ENCODE peak calls at places on chromosomes 7 and 10, in five cellular contexts. One of them, this sample, is unnamed.
A peak's percentile ranks its signal among the peaks of the same experiment; 100 is the strongest.

GRCh38 chr10:102154466-102155116 is 2.4 kb downstream of the NOLC1 start:
- ATAC-seq in DND-41: no peak
- ATAC-seq in gastrocnemius medialis: no peak
- ATAC-seq in left cardiac atrium: no peak
- ATAC-seq in heart left ventricle: no peak
- ATAC-seq in this sample: no peak

GRCh38 chr7:95501261-95501816 is 15.6 kb downstream of the ASB4 start:
- ATAC-seq in gastrocnemius medialis: no peak
- ATAC-seq in left cardiac atrium: no peak
- ATAC-seq in DND-41: peak; percentile 73
- ATAC-seq in heart left ventricle: no peak
- ATAC-seq in this sample: no peak

GRCh38 chr7:55192718-55193117 is 172.4 kb upstream of the LANCL2 start:
- ATAC-seq in left cardiac atrium: no peak
- ATAC-seq in gastrocnemius medialis: no peak
- ATAC-seq in DND-41: no peak
- ATAC-seq in heart left ventricle: peak; percentile 23
- ATAC-seq in this sample: no peak

GRCh38 chr7:100802951-100803350 is 24.4 kb downstream of the EPHB4 start:
- ATAC-seq in gastrocnemius medialis: no peak
- ATAC-seq in DND-41: no peak
- ATAC-seq in heart left ventricle: peak; percentile 2
- ATAC-seq in left cardiac atrium: no peak
- ATAC-seq in this sample: no peak

GRCh38 chr10:44234471-44234850 is 150.4 kb downstream of the CXCL12 start:
- ATAC-seq in DND-41: no peak
- ATAC-seq in left cardiac atrium: peak; percentile 59
- ATAC-seq in gastrocnemius medialis: no peak
- ATAC-seq in heart left ventricle: peak; percentile 55
- ATAC-seq in this sample: peak; percentile 48

GRCh38 chr7:4774804-4775280 is 581 bp upstream of the AP5Z1 start:
- ATAC-seq in DND-41: peak; percentile 1
- ATAC-seq in left cardiac atrium: peak; percentile 35
- ATAC-seq in gastrocnemius medialis: peak; percentile 60
- ATAC-seq in heart left ventricle: peak; percentile 19
- ATAC-seq in this sample: peak; percentile 50

GRCh38 chr7:124489925-124490324 is 275.7 kb downstream of the GPR37 start:
- ATAC-seq in heart left ventricle: no peak
- ATAC-seq in DND-41: no peak
- ATAC-seq in gastrocnemius medialis: no peak
- ATAC-seq in left cardiac atrium: no peak
- ATAC-seq in this sample: no peak

GRCh38 chr7:100489824-100490223 is 6.1 kb downstream of the NYAP1 start:
- ATAC-seq in heart left ventricle: peak; percentile 37
- ATAC-seq in gastrocnemius medialis: no peak
- ATAC-seq in DND-41: peak; percentile 90
- ATAC-seq in left cardiac atrium: no peak
- ATAC-seq in this sample: no peak

GRCh38 chr7:121398246-121398645 is 2.1 kb upstream of the FAM3C start:
- ATAC-seq in DND-41: no peak
- ATAC-seq in left cardiac atrium: no peak
- ATAC-seq in gastrocnemius medialis: no peak
- ATAC-seq in heart left ventricle: no peak
- ATAC-seq in this sample: no peak

GRCh38 chr7:28672397-28672797 is 260.1 kb downstream of the CREB5 start:
- ATAC-seq in DND-41: no peak
- ATAC-seq in left cardiac atrium: no peak
- ATAC-seq in gastrocnemius medialis: no peak
- ATAC-seq in heart left ventricle: no peak
- ATAC-seq in this sample: no peak

GRCh38 chr7:121429803-121430202 is 33.7 kb upstream of the FAM3C start:
- ATAC-seq in DND-41: no peak
- ATAC-seq in left cardiac atrium: no peak
- ATAC-seq in gastrocnemius medialis: no peak
- ATAC-seq in heart left ventricle: no peak
- ATAC-seq in this sample: no peak

GRCh38 chr7:20249924-20250323 is 32.7 kb upstream of the MACC1 start:
- ATAC-seq in DND-41: no peak
- ATAC-seq in gastrocnemius medialis: no peak
- ATAC-seq in left cardiac atrium: no peak
- ATAC-seq in heart left ventricle: no peak
- ATAC-seq in this sample: no peak

GRCh38 chr10:100349087-100349486 is 2.1 kb downstream of the SCD start:
- ATAC-seq in gastrocnemius medialis: no peak
- ATAC-seq in DND-41: no peak
- ATAC-seq in heart left ventricle: no peak
- ATAC-seq in left cardiac atrium: no peak
- ATAC-seq in this sample: no peak

GRCh38 chr7:43600046-43600445 is 17.1 kb downstream of the STK17A start:
- ATAC-seq in heart left ventricle: no peak
- ATAC-seq in left cardiac atrium: no peak
- ATAC-seq in DND-41: no peak
- ATAC-seq in gastrocnemius medialis: no peak
- ATAC-seq in this sample: no peak

GRCh38 chr7:74454059-74454947 is 597 bp downstream of the GTF2IRD1 start:
- ATAC-seq in DND-41: no peak
- ATAC-seq in left cardiac atrium: peak; percentile 16
- ATAC-seq in gastrocnemius medialis: peak; percentile 12
- ATAC-seq in heart left ventricle: peak; percentile 27
- ATAC-seq in this sample: peak; percentile 10

GRCh38 chr10:87878664-87879459 is 15.4 kb downstream of the PTEN start:
- ATAC-seq in DND-41: peak; percentile 39
- ATAC-seq in gastrocnemius medialis: no peak
- ATAC-seq in heart left ventricle: no peak
- ATAC-seq in left cardiac atrium: no peak
- ATAC-seq in this sample: no peak

GRCh38 chr7:121383235-121383634 is 12.9 kb downstream of the FAM3C start:
- ATAC-seq in left cardiac atrium: no peak
- ATAC-seq in heart left ventricle: peak; percentile 62
- ATAC-seq in gastrocnemius medialis: no peak
- ATAC-seq in DND-41: no peak
- ATAC-seq in this sample: no peak

GRCh38 chr7:99947608-99948007 is 18.2 kb upstream of the GJC3 start:
- ATAC-seq in left cardiac atrium: no peak
- ATAC-seq in gastrocnemius medialis: no peak
- ATAC-seq in heart left ventricle: no peak
- ATAC-seq in DND-41: no peak
- ATAC-seq in this sample: no peak

GRCh38 chr10:13678444-13678843 is 91.7 kb downstream of the PRPF18 start:
- ATAC-seq in gastrocnemius medialis: no peak
- ATAC-seq in DND-41: no peak
- ATAC-seq in left cardiac atrium: no peak
- ATAC-seq in heart left ventricle: no peak
- ATAC-seq in this sample: no peak

GRCh38 chr7:92973293-92973731 is 136.9 kb upstream of the CDK6 start:
- ATAC-seq in heart left ventricle: no peak
- ATAC-seq in gastrocnemius medialis: no peak
- ATAC-seq in DND-41: no peak
- ATAC-seq in left cardiac atrium: no peak
- ATAC-seq in this sample: no peak

GRCh38 chr7:140042386-140042670 is 20.4 kb downstream of the PARP12 start:
- ATAC-seq in left cardiac atrium: no peak
- ATAC-seq in gastrocnemius medialis: no peak
- ATAC-seq in DND-41: no peak
- ATAC-seq in heart left ventricle: no peak
- ATAC-seq in this sample: no peak

GRCh38 chr7:88090671-88091070 is 129.2 kb downstream of the SRI start:
- ATAC-seq in left cardiac atrium: no peak
- ATAC-seq in DND-41: peak; percentile 92
- ATAC-seq in gastrocnemius medialis: no peak
- ATAC-seq in heart left ventricle: peak; percentile 45
- ATAC-seq in this sample: no peak

GRCh38 chr7:32347244-32347828 is 142.8 kb downstream of the LSM5 start:
- ATAC-seq in left cardiac atrium: no peak
- ATAC-seq in gastrocnemius medialis: no peak
- ATAC-seq in DND-41: no peak
- ATAC-seq in heart left ventricle: no peak
- ATAC-seq in this sample: no peak

GRCh38 chr10:93968452-93969044 is 25.2 kb upstream of the PLCE1 start:
- ATAC-seq in heart left ventricle: peak; percentile 94
- ATAC-seq in DND-41: no peak
- ATAC-seq in left cardiac atrium: peak; percentile 87
- ATAC-seq in gastrocnemius medialis: peak; percentile 76
- ATAC-seq in this sample: peak; percentile 53

GRCh38 chr10:71817831-71818268 is 33.2 kb downstream of the PSAP start:
- ATAC-seq in DND-41: no peak
- ATAC-seq in heart left ventricle: peak; percentile 72
- ATAC-seq in gastrocnemius medialis: peak; percentile 71
- ATAC-seq in left cardiac atrium: peak; percentile 60
- ATAC-seq in this sample: peak; percentile 83

GRCh38 chr7:72249106-72249505 is 163.0 kb downstream of the CALN1 start:
- ATAC-seq in heart left ventricle: no peak
- ATAC-seq in gastrocnemius medialis: no peak
- ATAC-seq in DND-41: no peak
- ATAC-seq in left cardiac atrium: no peak
- ATAC-seq in this sample: no peak

GRCh38 chr7:28173531-28173930 is 7.1 kb downstream of the JAZF1 start:
- ATAC-seq in left cardiac atrium: peak; percentile 60
- ATAC-seq in gastrocnemius medialis: no peak
- ATAC-seq in heart left ventricle: peak; percentile 83
- ATAC-seq in DND-41: no peak
- ATAC-seq in this sample: no peak

GRCh38 chr7:70044525-70044924 is 446.2 kb downstream of the AUTS2 start:
- ATAC-seq in heart left ventricle: no peak
- ATAC-seq in left cardiac atrium: no peak
- ATAC-seq in gastrocnemius medialis: no peak
- ATAC-seq in DND-41: no peak
- ATAC-seq in this sample: no peak

GRCh38 chr10:42934351-42934811 is 142.5 kb upstream of the RET start:
- ATAC-seq in left cardiac atrium: no peak
- ATAC-seq in DND-41: no peak
- ATAC-seq in gastrocnemius medialis: no peak
- ATAC-seq in heart left ventricle: peak; percentile 11
- ATAC-seq in this sample: peak; percentile 11

GRCh38 chr7:10930551-10930950 is 43.1 kb upstream of the PHF14 start:
- ATAC-seq in heart left ventricle: peak; percentile 11
- ATAC-seq in DND-41: no peak
- ATAC-seq in gastrocnemius medialis: no peak
- ATAC-seq in left cardiac atrium: peak; percentile 16
- ATAC-seq in this sample: no peak

GRCh38 chr10:28249512-28249911 is 53.4 kb downstream of the MPP7 start:
- ATAC-seq in left cardiac atrium: no peak
- ATAC-seq in DND-41: no peak
- ATAC-seq in heart left ventricle: no peak
- ATAC-seq in gastrocnemius medialis: no peak
- ATAC-seq in this sample: no peak

GRCh38 chr7:101974365-101974764 is 156.9 kb downstream of the CUX1 start:
- ATAC-seq in DND-41: no peak
- ATAC-seq in left cardiac atrium: no peak
- ATAC-seq in heart left ventricle: no peak
- ATAC-seq in gastrocnemius medialis: peak; percentile 58
- ATAC-seq in this sample: no peak

GRCh38 chr7:32158076-32158475 is 87.9 kb upstream of the PDE1C start:
- ATAC-seq in left cardiac atrium: peak; percentile 49
- ATAC-seq in DND-41: no peak
- ATAC-seq in heart left ventricle: peak; percentile 74
- ATAC-seq in gastrocnemius medialis: no peak
- ATAC-seq in this sample: no peak

GRCh38 chr7:77403957-77404356 is 12.2 kb downstream of the GSAP start:
- ATAC-seq in left cardiac atrium: no peak
- ATAC-seq in heart left ventricle: no peak
- ATAC-seq in DND-41: no peak
- ATAC-seq in gastrocnemius medialis: no peak
- ATAC-seq in this sample: no peak

GRCh38 chr7:22771194-22771593 is 44.2 kb downstream of the IL6 start:
- ATAC-seq in heart left ventricle: no peak
- ATAC-seq in left cardiac atrium: no peak
- ATAC-seq in DND-41: no peak
- ATAC-seq in gastrocnemius medialis: no peak
- ATAC-seq in this sample: no peak

GRCh38 chr7:118300177-118300576 is 75.7 kb downstream of the ANKRD7 start:
- ATAC-seq in DND-41: no peak
- ATAC-seq in heart left ventricle: no peak
- ATAC-seq in gastrocnemius medialis: no peak
- ATAC-seq in left cardiac atrium: no peak
- ATAC-seq in this sample: no peak

GRCh38 chr10:110210663-110211454 is 3.5 kb downstream of the MXI1 start:
- ATAC-seq in heart left ventricle: peak; percentile 92
- ATAC-seq in DND-41: peak; percentile 81
- ATAC-seq in left cardiac atrium: peak; percentile 91
- ATAC-seq in gastrocnemius medialis: peak; percentile 93
- ATAC-seq in this sample: peak; percentile 93

GRCh38 chr7:77393261-77393660 is 22.9 kb downstream of the GSAP start:
- ATAC-seq in gastrocnemius medialis: no peak
- ATAC-seq in left cardiac atrium: no peak
- ATAC-seq in DND-41: no peak
- ATAC-seq in heart left ventricle: no peak
- ATAC-seq in this sample: no peak

This sample was measured in gastroesophageal sphincter.